ENCODE peak calls at places on chromosome 5, in seven cellular contexts. L is hepatocyte, C is endothelial cell of umbilical vein, R is C1 segment of cervical spinal cord, E is substantia nigra, M is type B pancreatic cell, Y is sigmoid colon. K is an unnamed sample.

GRCh38 chr5:35794688-35795375 is 61.9 kb upstream of the IL7R start:
- DNase-seq in L (no peak), C (no peak), R (no peak), E (no peak), M (no peak), Y (no peak), K (no peak)

GRCh38 chr5:160852049-160852448 is at the start of gene ATP10B:
- DNase-seq in L (no peak), C (no peak), R (peak; percentile 7), E (peak; percentile 40), M (no peak), Y (no peak), K (no peak)

GRCh38 chr5:67030289-67031069 is 166.1 kb downstream of the CD180 start:
- DNase-seq in L (no peak), C (peak; percentile 53), R (no peak), E (no peak), M (no peak), Y (no peak), K (no peak)

GRCh38 chr5:66841264-66841663 is 245.1 kb downstream of the MAST4 start:
- DNase-seq in L (no peak), C (no peak), R (no peak), E (no peak), M (no peak), Y (no peak), K (no peak)

GRCh38 chr5:52989781-52990530 is 804 bp downstream of the ITGA2 start:
- DNase-seq in L (peak; percentile 69), C (peak; percentile 78), R (no peak), E (peak; percentile 58), M (no peak), Y (peak; percentile 70), K (peak; percentile 72)

GRCh38 chr5:141713616-141714309 is 31.7 kb upstream of the ARAP3 start:
- DNase-seq in L (peak; percentile 47), C (peak; percentile 13), R (no peak), E (no peak), M (no peak), Y (no peak), K (no peak)

GRCh38 chr5:122192883-122193496 is 63.6 kb downstream of the ZNF474 start:
- DNase-seq in L (peak; percentile 85), C (peak; percentile 76), R (peak; percentile 38), E (no peak), M (no peak), Y (no peak), K (no peak)

GRCh38 chr5:119036101-119036762 is 34.7 kb upstream of the DMXL1 start:
- DNase-seq in L (peak; percentile 17), C (peak; percentile 11), R (no peak), E (no peak), M (no peak), Y (no peak), K (no peak)

GRCh38 chr5:126686451-126687126 is 85.8 kb downstream of the PHAX start:
- DNase-seq in L (no peak), C (no peak), R (no peak), E (no peak), M (no peak), Y (no peak), K (no peak)

GRCh38 chr5:180815241-180816031 is 12.8 kb upstream of the MGAT1 start:
- DNase-seq in L (no peak), C (no peak), R (no peak), E (no peak), M (no peak), Y (no peak), K (no peak)

GRCh38 chr5:41068169-41068568 is 3.0 kb downstream of the MROH2B start:
- DNase-seq in L (no peak), C (no peak), R (peak; percentile 27), E (no peak), M (no peak), Y (no peak), K (no peak)

GRCh38 chr5:112339761-112340160 is 79.3 kb downstream of the EPB41L4A start:
- DNase-seq in L (no peak), C (no peak), R (no peak), E (no peak), M (no peak), Y (no peak), K (no peak)

GRCh38 chr5:79795764-79796398 is 106.2 kb downstream of the CMYA5 start:
- DNase-seq in L (peak; percentile 13), C (no peak), R (peak; percentile 20), E (no peak), M (no peak), Y (no peak), K (no peak)

GRCh38 chr5:181114844-181115778 is 15.9 kb downstream of the OR2V1 start:
- DNase-seq in L (peak; percentile 24), C (peak; percentile 40), R (no peak), E (no peak), M (no peak), Y (no peak), K (no peak)

GRCh38 chr5:181241393-181241975 is 2.2 kb downstream of the RACK1 start:
- DNase-seq in L (peak; percentile 65), C (peak; percentile 83), R (no peak), E (no peak), M (no peak), Y (peak; percentile 50), K (peak; percentile 33)

GRCh38 chr5:100877277-100877676 is 25.8 kb downstream of the ST8SIA4 start:
- DNase-seq in L (no peak), C (peak; percentile 87), R (no peak), E (no peak), M (no peak), Y (no peak), K (no peak)

GRCh38 chr5:107619781-107620180 is 51.0 kb downstream of the EFNA5 start:
- DNase-seq in L (no peak), C (no peak), R (no peak), E (no peak), M (no peak), Y (no peak), K (no peak)

GRCh38 chr5:143245929-143246561 is 157.4 kb downstream of the NR3C1 start:
- DNase-seq in L (peak; percentile 44), C (peak; percentile 41), R (peak; percentile 99), E (no peak), M (no peak), Y (no peak), K (no peak)

GRCh38 chr5:7927466-7928375 is 58.8 kb downstream of the MTRR start:
- DNase-seq in L (peak; percentile 79), C (peak; percentile 36), R (peak; percentile 20), E (peak; percentile 27), M (no peak), Y (no peak), K (peak; percentile 73)

GRCh38 chr5:97266576-97266975 is 83.5 kb upstream of the RIOK2 start:
- DNase-seq in L (no peak), C (peak; percentile 35), R (peak; percentile 1), E (peak; percentile 21), M (no peak), Y (peak; percentile 82), K (no peak)

GRCh38 chr5:112554089-112554977 is 135.3 kb upstream of the EPB41L4A start:
- DNase-seq in L (no peak), C (no peak), R (no peak), E (peak; percentile 17), M (no peak), Y (no peak), K (no peak)

GRCh38 chr5:9519537-9519936 is 26.3 kb downstream of the SEMA5A start:
- DNase-seq in L (no peak), C (no peak), R (no peak), E (no peak), M (no peak), Y (no peak), K (no peak)

GRCh38 chr5:88967633-88968585 is 84.9 kb upstream of the MEF2C start:
- DNase-seq in L (no peak), C (no peak), R (no peak), E (no peak), M (no peak), Y (no peak), K (no peak)

GRCh38 chr5:109529520-109529919 is 119.7 kb upstream of the PJA2 start:
- DNase-seq in L (no peak), C (no peak), R (no peak), E (no peak), M (no peak), Y (no peak), K (no peak)

GRCh38 chr5:124962735-124963134 is 216.3 kb upstream of the ZNF608 start:
- DNase-seq in L (no peak), C (no peak), R (no peak), E (no peak), M (no peak), Y (no peak), K (no peak)

GRCh38 chr5:124173386-124173785 is 573.1 kb downstream of the ZNF608 start:
- DNase-seq in L (no peak), C (no peak), R (no peak), E (no peak), M (no peak), Y (no peak), K (no peak)

GRCh38 chr5:10585120-10585915 is 21.4 kb downstream of the ANKRD33B start:
- DNase-seq in L (no peak), C (no peak), R (no peak), E (no peak), M (peak; percentile 55), Y (no peak), K (no peak)